ENCODE peak calls at places on chromosomes 1 and 21, in four cellular contexts. N is right lobe of liver, R is OCI-LY7, U is heart left ventricle. P is an unnamed sample.
A peak's percentile ranks its signal among the peaks of the same experiment; 100 is the strongest.

GRCh38 chr1:25821630-25822091 is 1.9 kb downstream of the MTFR1L start:
- DNase-seq in N (no peak), R (no peak), U (no peak), P (no peak)

GRCh38 chr1:205983925-205984725 is 19.1 kb downstream of the RAB7B start:
- DNase-seq in N (peak; percentile 69), R (peak; percentile 72), U (peak; percentile 75), P (no peak)

GRCh38 chr1:219555802-219556201 is 57.1 kb downstream of the ZC3H11B start:
- DNase-seq in N (no peak), R (no peak), U (no peak), P (no peak)

GRCh38 chr1:119361611-119362010 is 7.0 kb upstream of the HAO2 start:
- DNase-seq in N (no peak), R (no peak), U (no peak), P (no peak)

GRCh38 chr1:99680258-99680657 is 34.3 kb downstream of the PALMD start:
- DNase-seq in N (no peak), R (no peak), U (no peak), P (no peak)

GRCh38 chr21:45263534-45263933 is 24.2 kb downstream of the POFUT2 start:
- DNase-seq in N (no peak), R (no peak), U (no peak), P (no peak)

GRCh38 chr21:43365611-43366426 is 61.1 kb downstream of the SIK1 start:
- DNase-seq in N (no peak), R (no peak), U (no peak), P (no peak)

GRCh38 chr1:86502721-86503430 is 34.1 kb downstream of the CLCA1 start:
- DNase-seq in N (no peak), R (no peak), U (peak; percentile 41), P (no peak)

GRCh38 chr1:201383647-201384405 is 6.3 kb upstream of the TNNT2 start:
- DNase-seq in N (no peak), R (no peak), U (no peak), P (no peak)

GRCh38 chr1:184813528-184814089 is 59.0 kb upstream of the EDEM3 start:
- DNase-seq in N (no peak), R (peak; percentile 24), U (no peak), P (no peak)

GRCh38 chr1:186812560-186812959 is 16.2 kb upstream of the PLA2G4A start:
- DNase-seq in N (no peak), R (no peak), U (no peak), P (no peak)

GRCh38 chr1:158104891-158105290 is 75.8 kb upstream of the CD1D start:
- DNase-seq in N (no peak), R (no peak), U (no peak), P (no peak)

GRCh38 chr1:185795181-185795580 is 61.0 kb downstream of the HMCN1 start:
- DNase-seq in N (no peak), R (no peak), U (no peak), P (no peak)

GRCh38 chr1:107152332-107152731 is 11.5 kb downstream of the NTNG1 start:
- DNase-seq in N (no peak), R (no peak), U (no peak), P (no peak)

GRCh38 chr1:910311-910880 is 13.3 kb upstream of the SAMD11 start:
- DNase-seq in N (peak; percentile 53), R (no peak), U (peak; percentile 36), P (peak; percentile 53)

GRCh38 chr1:180540697-180541594 is 17.8 kb upstream of the OVAAL start:
- DNase-seq in N (no peak), R (no peak), U (peak; percentile 37), P (peak; percentile 67)

GRCh38 chr1:236728752-236729151 is 42.5 kb downstream of the ACTN2 start:
- DNase-seq in N (no peak), R (no peak), U (no peak), P (no peak)

GRCh38 chr1:36699113-36699512 is 216.4 kb upstream of the CSF3R start:
- DNase-seq in N (no peak), R (no peak), U (no peak), P (no peak)

GRCh38 chr21:28344985-28345384 is 647.7 kb downstream of the LTN1 start:
- DNase-seq in N (no peak), R (no peak), U (no peak), P (no peak)

GRCh38 chr1:5927506-5928370 is 64.5 kb downstream of the NPHP4 start:
- DNase-seq in N (no peak), R (no peak), U (no peak), P (peak; percentile 18)

GRCh38 chr1:36458910-36459309 is 5.3 kb downstream of the MRPS15 start:
- DNase-seq in N (no peak), R (no peak), U (no peak), P (no peak)

GRCh38 chr1:210654176-210654786 is 325.6 kb downstream of the HHAT start:
- DNase-seq in N (no peak), R (no peak), U (no peak), P (no peak)

GRCh38 chr1:234433563-234434285 is 45.3 kb downstream of the TARBP1 start:
- DNase-seq in N (no peak), R (no peak), U (no peak), P (no peak)

GRCh38 chr1:101843160-101843559 is 153.6 kb downstream of the OLFM3 start:
- DNase-seq in N (no peak), R (no peak), U (no peak), P (no peak)

GRCh38 chr1:159339517-159339916 is 37.4 kb downstream of the FCER1A start:
- DNase-seq in N (no peak), R (no peak), U (no peak), P (no peak)

GRCh38 chr1:160351629-160352028 is 8.4 kb downstream of the NCSTN start:
- DNase-seq in N (no peak), R (no peak), U (no peak), P (peak; percentile 23)

GRCh38 chr1:172818841-172819527 is 160.1 kb downstream of the FASLG start:
- DNase-seq in N (no peak), R (peak; percentile 91), U (no peak), P (no peak)

GRCh38 chr1:101150676-101151075 is 86.1 kb upstream of the S1PR1 start:
- DNase-seq in N (no peak), R (no peak), U (no peak), P (no peak)

GRCh38 chr1:22652457-22652856 is 579 bp upstream of the C1QB start:
- DNase-seq in N (no peak), R (no peak), U (no peak), P (no peak)

GRCh38 chr1:92031281-92032110 is 1.7 kb downstream of the EPHX4 start:
- DNase-seq in N (no peak), R (no peak), U (no peak), P (no peak)

GRCh38 chr1:95793893-95794292 is 559.9 kb downstream of the RWDD3 start:
- DNase-seq in N (no peak), R (no peak), U (no peak), P (no peak)
- H3K4me3 ChIP-seq in N (no peak overlapping the region), R (no peak overlapping the region), U (no peak overlapping the region), P (no peak overlapping the region)

DNA sequence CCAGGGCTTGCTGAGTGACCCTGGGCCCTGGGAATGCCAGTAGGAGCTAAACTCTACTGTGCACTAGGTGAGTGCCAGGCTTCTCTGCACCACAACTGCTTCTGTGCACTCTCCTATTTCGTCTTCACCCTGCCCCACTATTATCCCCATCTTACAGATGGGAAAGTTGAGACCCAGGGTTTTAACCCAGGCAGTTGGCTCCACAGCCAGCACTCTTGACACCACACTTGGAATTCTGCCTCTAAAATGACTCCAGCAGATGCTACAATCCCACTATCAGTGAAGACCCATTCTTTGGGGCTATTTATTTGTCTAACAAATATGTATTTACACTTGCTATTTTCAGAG is 56.1 kb downstream of the FOXO6 start:
- DNase-seq in N (no peak), R (no peak), U (no peak), P (no peak)
- TF ChIP-seq CTCF in N (no peak), R (peak; percentile 51), U (no peak), P (peak; percentile 33)

GRCh38 chr1:203765029-203765837 is at the start of gene LAX1:
- DNase-seq in N (no peak), R (peak; percentile 95), U (no peak), P (no peak)
- H3K4me3 ChIP-seq in N (no peak within 1 kb of the TSS), R (peak within 1 kb of the TSS; percentile 81), U (no peak within 1 kb of the TSS), P (no peak within 1 kb of the TSS)

DNA sequence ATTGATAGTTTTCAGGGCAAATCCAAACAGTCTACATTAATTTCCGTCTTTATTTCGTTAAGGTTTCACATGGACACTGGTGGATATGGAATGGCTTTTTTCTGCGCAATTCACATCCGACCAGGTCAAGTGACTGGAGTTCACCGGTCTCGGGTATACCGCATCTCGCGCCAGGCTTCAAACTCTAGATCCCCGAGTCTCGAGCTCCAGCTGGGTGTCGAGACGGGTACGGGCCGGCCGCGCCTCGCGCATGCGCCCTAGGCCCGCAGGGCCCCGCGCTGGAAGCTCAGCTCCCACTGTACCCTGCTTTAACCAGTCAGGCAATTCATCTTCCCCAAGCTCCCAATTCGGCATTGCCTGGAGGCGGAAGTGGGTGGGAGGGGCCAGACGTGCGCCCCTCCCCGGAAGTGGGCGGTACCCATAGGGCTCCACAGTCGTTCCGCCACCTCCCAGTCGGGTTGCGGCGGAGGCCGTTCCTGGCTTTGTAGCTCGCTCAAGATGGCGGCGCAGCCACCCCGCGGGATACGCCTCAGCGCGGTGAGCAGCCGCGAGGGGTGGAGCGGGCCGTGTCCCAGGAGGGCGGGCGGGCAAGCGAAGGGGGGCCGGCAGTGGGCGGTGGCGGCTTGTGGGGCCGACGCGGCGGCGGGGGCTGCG is at the start of gene MORC3:
- DNase-seq in N (peak; percentile 97), R (peak; percentile 99), U (peak; percentile 97), P (peak; percentile 97)
- TF ChIP-seq CTCF in N (no peak), R (no peak), U (no peak), P (no peak)

GRCh38 chr1:39681999-39682398 is 9.2 kb downstream of the HPCAL4 start:
- DNase-seq in N (no peak), R (no peak), U (no peak), P (no peak)

GRCh38 chr1:39681294-39681693 is 9.4 kb upstream of the NT5C1A start:
- DNase-seq in N (no peak), R (no peak), U (no peak), P (no peak)

GRCh38 chr1:39679821-39680220 is 7.9 kb upstream of the NT5C1A start:
- DNase-seq in N (no peak), R (no peak), U (no peak), P (no peak)

GRCh38 chr1:39683591-39684312 is 7.5 kb downstream of the HPCAL4 start:
- DNase-seq in N (no peak), R (no peak), U (no peak), P (no peak)

DNA sequence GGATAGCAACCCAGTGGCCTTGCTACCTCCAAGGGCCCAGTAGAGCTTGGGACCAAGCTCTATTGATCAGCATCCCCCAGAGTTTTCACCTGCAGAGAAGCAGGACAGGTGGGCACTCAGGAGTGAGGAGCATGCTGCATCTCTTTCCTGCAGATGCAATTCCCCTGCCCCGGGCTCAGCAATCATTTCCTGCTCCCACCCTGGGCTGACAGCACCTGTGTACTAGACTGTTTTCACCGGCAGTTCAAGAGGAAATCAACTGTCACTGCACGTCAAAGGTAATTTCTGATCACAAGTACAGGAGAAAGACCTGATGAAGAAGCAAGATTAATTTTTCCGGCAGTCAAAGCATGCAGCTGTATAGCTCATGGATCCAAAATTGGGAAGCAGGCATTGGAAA is 8.8 kb upstream of the NT5C1A start:
- DNase-seq in N (no peak), R (peak; percentile 19), U (no peak), P (no peak)
- H3K4me3 ChIP-seq in N (no peak overlapping the region), R (no peak overlapping the region), U (no peak overlapping the region), P (no peak overlapping the region)

GRCh38 chr21:23452384-23453083 is 2154.7 kb downstream of the MRPL39 start:
- DNase-seq in N (no peak), R (no peak), U (no peak), P (no peak)
- TF ChIP-seq CTCF in N (peak; percentile 30), R (no peak), U (no peak), P (no peak)

P was measured in right atrium auricular region.